ENCODE peak calls at places on chromosomes 7 and 10, in seven cellular contexts. V is NCI-H1092, S is HFF-Myc, N is BJ, U is iPS DF 6.9, G is chondrocyte, C is GM12865. W is an unnamed sample.

GRCh38 chr10:19263262-19263661 is 214.7 kb downstream of the MALRD1 start:
- DNase-seq in V (no peak), S (no peak), N (no peak), U (no peak), G (no peak), C (no peak), W (no peak)

GRCh38 chr10:69780070-69780469 is 21.6 kb upstream of the COL13A1 start:
- DNase-seq in V (no peak), S (no peak), N (no peak), U (no peak), G (no peak), C (no peak), W (no peak)

GRCh38 chr7:140005754-140006503 is 56.8 kb downstream of the PARP12 start:
- DNase-seq in V (no peak), S (no peak), N (no peak), U (peak), G (peak), C (peak), W (peak)

GRCh38 chr7:55478700-55479099 is 93.6 kb downstream of the VOPP1 start:
- DNase-seq in V (no peak), S (no peak), N (no peak), U (no peak), G (no peak), C (no peak), W (no peak)

GRCh38 chr7:88217675-88218427 is 2.0 kb downstream of the SRI start:
- DNase-seq in V (no peak), S (no peak), N (no peak), U (no peak), G (no peak), C (peak), W (no peak)

GRCh38 chr10:92309273-92309672 is 18.3 kb downstream of the MARCHF5 start:
- DNase-seq in V (no peak), S (no peak), N (no peak), U (no peak), G (no peak), C (no peak), W (no peak)

GRCh38 chr10:125213541-125214282 is 53.3 kb upstream of the CTBP2 start:
- DNase-seq in V (no peak), S (no peak), N (no peak), U (no peak), G (no peak), C (no peak), W (no peak)

GRCh38 chr7:153043440-153043839 is 283.9 kb downstream of the ACTR3B start:
- DNase-seq in V (no peak), S (no peak), N (no peak), U (no peak), G (no peak), C (no peak), W (no peak)

GRCh38 chr7:151702961-151703360 is 174.0 kb downstream of the PRKAG2 start:
- DNase-seq in V (no peak), S (no peak), N (no peak), U (no peak), G (no peak), C (no peak), W (no peak)

GRCh38 chr10:91206427-91206826 is 14.0 kb upstream of the PCGF5 start:
- DNase-seq in V (no peak), S (no peak), N (no peak), U (no peak), G (no peak), C (peak), W (no peak)

GRCh38 chr10:3776796-3777571 is 8.0 kb downstream of the KLF6 start:
- DNase-seq in V (no peak), S (peak), N (no peak), U (no peak), G (no peak), C (no peak), W (peak)

GRCh38 chr7:100176096-100176835 is 915 bp downstream of the GPC2 start:
- DNase-seq in V (no peak), S (no peak), N (no peak), U (no peak), G (peak), C (no peak), W (no peak)

GRCh38 chr7:43791-44540 is 148.4 kb upstream of the FAM20C start:
- DNase-seq in V (no peak), S (no peak), N (no peak), U (no peak), G (peak), C (no peak), W (no peak)

GRCh38 chr10:78349165-78349516 is 315.5 kb downstream of the RPS24 start:
- DNase-seq in V (no peak), S (no peak), N (no peak), U (no peak), G (no peak), C (no peak), W (no peak)

GRCh38 chr7:53542164-53542563 is 506.7 kb downstream of the POM121L12 start:
- DNase-seq in V (no peak), S (no peak), N (no peak), U (no peak), G (no peak), C (no peak), W (no peak)

GRCh38 chr7:157543791-157544190 is 207.0 kb downstream of the DNAJB6 start:
- DNase-seq in V (no peak), S (no peak), N (no peak), U (no peak), G (no peak), C (no peak), W (no peak)

GRCh38 chr10:22325272-22325947 is 4.5 kb downstream of the BMI1 start:
- DNase-seq in V (peak), S (no peak), N (no peak), U (no peak), G (no peak), C (peak), W (peak)